ENCODE peak calls at places on chromosomes 4 and X, in six cellular contexts. S, X, J, A, C and W are unnamed samples.

GRCh38 chrX:39821011-39821708 is 276.6 kb downstream of the BCOR start:
- DNase-seq in S (no peak), X (no peak), J (no peak), A (no peak), C (no peak), W (no peak)

GRCh38 chr4:143046454-143046853 is 138.3 kb upstream of the USP38 start:
- DNase-seq in S (no peak), X (no peak), J (no peak), A (no peak), C (no peak), W (no peak)

GRCh38 chrX:37786666-37787337 is 6.9 kb downstream of the CYBB start:
- DNase-seq in S (no peak), X (no peak), J (no peak), A (no peak), C (no peak), W (no peak)

GRCh38 chrX:22660756-22661155 is 339.0 kb upstream of the DDX53 start:
- DNase-seq in S (no peak), X (no peak), J (no peak), A (no peak), C (no peak), W (no peak)

GRCh38 chr4:87219648-87220093 is 747 bp downstream of the KLHL8 start:
- DNase-seq in S (peak), X (peak), J (peak), A (peak), C (peak), W (peak)

GRCh38 chr4:153757407-153757806 is 2.4 kb downstream of the RNF175 start:
- DNase-seq in S (no peak), X (no peak), J (no peak), A (no peak), C (no peak), W (no peak)

GRCh38 chr4:140691369-140691768 is 64.8 kb downstream of the TBC1D9 start:
- DNase-seq in S (no peak), X (no peak), J (peak), A (no peak), C (no peak), W (no peak)

GRCh38 chr4:35695401-35695800 is 548.9 kb downstream of the ARAP2 start:
- DNase-seq in S (no peak), X (no peak), J (no peak), A (no peak), C (no peak), W (no peak)

GRCh38 chr4:148834804-148835598 is 392.8 kb upstream of the NR3C2 start:
- DNase-seq in S (no peak), X (no peak), J (no peak), A (no peak), C (no peak), W (no peak)

GRCh38 chr4:7822858-7823257 is 116.8 kb downstream of the AFAP1 start:
- DNase-seq in S (no peak), X (no peak), J (no peak), A (no peak), C (no peak), W (no peak)

GRCh38 chrX:140318306-140318705 is 186.6 kb downstream of the SOX3 start:
- DNase-seq in S (no peak), X (no peak), J (peak), A (no peak), C (no peak), W (no peak)

GRCh38 chrX:40749874-40750273 is 14.5 kb upstream of the MED14 start:
- DNase-seq in S (no peak), X (no peak), J (peak), A (no peak), C (no peak), W (no peak)

GRCh38 chrX:302975-303374 is 15.6 kb downstream of the GTPBP6 start:
- DNase-seq in S (no peak), X (no peak), J (no peak), A (no peak), C (no peak), W (no peak)

GRCh38 chr4:39893693-39894072 is 84.0 kb downstream of the PDS5A start:
- DNase-seq in S (no peak), X (no peak), J (no peak), A (no peak), C (no peak), W (no peak)

GRCh38 chr4:108372678-108373077 is 203.9 kb upstream of the LEF1 start:
- DNase-seq in S (no peak), X (no peak), J (no peak), A (no peak), C (no peak), W (peak)

GRCh38 chr4:27027428-27027827 is 166.8 kb downstream of the STIM2 start:
- DNase-seq in S (no peak), X (no peak), J (no peak), A (no peak), C (no peak), W (no peak)

GRCh38 chr4:3683077-3683743 is 83.0 kb upstream of the ADRA2C start:
- DNase-seq in S (no peak), X (no peak), J (no peak), A (no peak), C (no peak), W (no peak)

GRCh38 chr4:47528651-47529050 is 43.6 kb downstream of the ATP10D start:
- DNase-seq in S (no peak), X (no peak), J (no peak), A (no peak), C (no peak), W (no peak)

GRCh38 chr4:136650541-136651277 is 881.6 kb downstream of the PCDH18 start:
- DNase-seq in S (peak), X (no peak), J (no peak), A (no peak), C (no peak), W (no peak)

GRCh38 chrX:133661962-133662839 is 246.9 kb upstream of the GPC4 start:
- DNase-seq in S (no peak), X (no peak), J (no peak), A (no peak), C (no peak), W (no peak)

GRCh38 chr4:119317996-119318395 is 3.9 kb downstream of the FABP2 start:
- DNase-seq in S (no peak), X (no peak), J (no peak), A (no peak), C (no peak), W (no peak)

GRCh38 chr4:4386736-4387392 is at the start of gene NSG1:
- DNase-seq in S (no peak), X (no peak), J (peak), A (no peak), C (peak), W (peak)

GRCh38 chrX:10756365-10756915 is 136.1 kb upstream of the MID1 start:
- DNase-seq in S (no peak), X (peak), J (no peak), A (no peak), C (no peak), W (no peak)

GRCh38 chr4:77827343-77827742 is 8.2 kb upstream of the CNOT6L start:
- DNase-seq in S (no peak), X (no peak), J (no peak), A (no peak), C (no peak), W (no peak)

GRCh38 chr4:73485596-73485995 is 4.1 kb downstream of the AFM start:
- DNase-seq in S (no peak), X (no peak), J (no peak), A (no peak), C (no peak), W (no peak)

GRCh38 chrX:109635151-109635550 is 10.2 kb upstream of the KCNE5 start:
- DNase-seq in S (no peak), X (no peak), J (peak), A (no peak), C (no peak), W (no peak)

GRCh38 chr4:114282937-114283336 is 303.5 kb upstream of the ARSJ start:
- DNase-seq in S (no peak), X (no peak), J (no peak), A (no peak), C (no peak), W (no peak)

GRCh38 chr4:179328627-179329026 is 1886.4 kb upstream of the AGA start:
- DNase-seq in S (no peak), X (no peak), J (no peak), A (no peak), C (no peak), W (no peak)

GRCh38 chr4:79917246-79917645 is 155.8 kb downstream of the ANTXR2 start:
- DNase-seq in S (peak), X (peak), J (peak), A (peak), C (peak), W (peak)

GRCh38 chr4:147340111-147340510 is 140.8 kb upstream of the EDNRA start:
- DNase-seq in S (no peak), X (no peak), J (no peak), A (no peak), C (no peak), W (no peak)

GRCh38 chr4:8365951-8366350 is 74.6 kb downstream of the ACOX3 start:
- DNase-seq in S (no peak), X (peak), J (no peak), A (no peak), C (no peak), W (no peak)

GRCh38 chr4:30968926-30969325 is 248.8 kb downstream of the PCDH7 start:
- DNase-seq in S (no peak), X (no peak), J (peak), A (no peak), C (no peak), W (no peak)

GRCh38 chrX:72126048-72126415 is 5.7 kb downstream of the RTL5 start:
- DNase-seq in S (no peak), X (no peak), J (no peak), A (no peak), C (no peak), W (no peak)

GRCh38 chr4:25834411-25835107 is 28.2 kb downstream of the SEL1L3 start:
- DNase-seq in S (no peak), X (no peak), J (no peak), A (no peak), C (no peak), W (no peak)

GRCh38 chr4:171880136-171880535 is 66.9 kb downstream of the GALNTL6 start:
- DNase-seq in S (no peak), X (no peak), J (peak), A (no peak), C (no peak), W (no peak)